ENCODE peak calls at places on chromosomes 4 and X, in eight cellular contexts. One of them, this sample, is unnamed.
A peak's percentile ranks its signal among the peaks of the same experiment; 100 is the strongest.

GRCh38 chrX:1380672-1381233 is 11.2 kb downstream of the SLC25A6 start:
- DNase-seq in HCT116: no peak
- DNase-seq in GM23338: no peak
- DNase-seq in HepG2: no peak
- DNase-seq in Panc1: no peak
- DNase-seq in GM12878: no peak
- DNase-seq in K562: peak; percentile 16
- DNase-seq in SK-N-SH: peak; percentile 51
- DNase-seq in this sample: no peak

GRCh38 chrX:100381613-100382012 is 28.5 kb downstream of the PCDH19 start:
- DNase-seq in HCT116: no peak
- DNase-seq in GM23338: no peak
- DNase-seq in HepG2: no peak
- DNase-seq in Panc1: no peak
- DNase-seq in GM12878: no peak
- DNase-seq in K562: no peak
- DNase-seq in SK-N-SH: no peak
- DNase-seq in this sample: no peak

GRCh38 chr4:45033676-45034410 is 307.5 kb upstream of the GNPDA2 start:
- DNase-seq in HCT116: no peak
- DNase-seq in GM23338: no peak
- DNase-seq in HepG2: no peak
- DNase-seq in Panc1: no peak
- DNase-seq in GM12878: no peak
- DNase-seq in K562: no peak
- DNase-seq in SK-N-SH: no peak
- DNase-seq in this sample: no peak

GRCh38 chrX:126339926-126340325 is 173.8 kb upstream of the DCAF12L2 start:
- DNase-seq in HCT116: no peak
- DNase-seq in GM23338: no peak
- DNase-seq in HepG2: no peak
- DNase-seq in Panc1: no peak
- DNase-seq in GM12878: no peak
- DNase-seq in K562: no peak
- DNase-seq in SK-N-SH: no peak
- DNase-seq in this sample: no peak

GRCh38 chrX:129427267-129427666 is 96.0 kb downstream of the SMARCA1 start:
- DNase-seq in HCT116: peak; percentile 0
- DNase-seq in GM23338: no peak
- DNase-seq in HepG2: no peak
- DNase-seq in Panc1: no peak
- DNase-seq in GM12878: no peak
- DNase-seq in K562: no peak
- DNase-seq in SK-N-SH: no peak
- DNase-seq in this sample: no peak

GRCh38 chr4:26161030-26161824 is 159.6 kb upstream of the RBPJ start:
- DNase-seq in HCT116: no peak
- DNase-seq in GM23338: peak; percentile 59
- DNase-seq in HepG2: peak; percentile 29
- DNase-seq in Panc1: no peak
- DNase-seq in GM12878: no peak
- DNase-seq in K562: no peak
- DNase-seq in SK-N-SH: peak; percentile 58
- DNase-seq in this sample: no peak

GRCh38 chrX:54540289-54540688 is 10.3 kb downstream of the GNL3L start:
- DNase-seq in HCT116: no peak
- DNase-seq in GM23338: peak; percentile 6
- DNase-seq in HepG2: no peak
- DNase-seq in Panc1: peak; percentile 7
- DNase-seq in GM12878: no peak
- DNase-seq in K562: no peak
- DNase-seq in SK-N-SH: no peak
- DNase-seq in this sample: no peak

GRCh38 chr4:59612235-59612634 is 1587.9 kb upstream of the ADGRL3 start:
- DNase-seq in HCT116: no peak
- DNase-seq in GM23338: no peak
- DNase-seq in HepG2: no peak
- DNase-seq in Panc1: no peak
- DNase-seq in GM12878: no peak
- DNase-seq in K562: no peak
- DNase-seq in SK-N-SH: no peak
- DNase-seq in this sample: no peak

GRCh38 chr4:26197018-26197779 is 123.6 kb upstream of the RBPJ start:
- DNase-seq in HCT116: peak; percentile 98
- DNase-seq in GM23338: no peak
- DNase-seq in HepG2: no peak
- DNase-seq in Panc1: peak; percentile 93
- DNase-seq in GM12878: peak; percentile 89
- DNase-seq in K562: no peak
- DNase-seq in SK-N-SH: no peak
- DNase-seq in this sample: no peak

GRCh38 chr4:76308548-76308947 is 2.0 kb downstream of the STBD1 start:
- DNase-seq in HCT116: no peak
- DNase-seq in GM23338: no peak
- DNase-seq in HepG2: peak; percentile 87
- DNase-seq in Panc1: no peak
- DNase-seq in GM12878: no peak
- DNase-seq in K562: no peak
- DNase-seq in SK-N-SH: peak; percentile 28
- DNase-seq in this sample: no peak

GRCh38 chrX:55710701-55711100 is 6.8 kb upstream of the RRAGB start:
- DNase-seq in HCT116: no peak
- DNase-seq in GM23338: no peak
- DNase-seq in HepG2: no peak
- DNase-seq in Panc1: no peak
- DNase-seq in GM12878: no peak
- DNase-seq in K562: no peak
- DNase-seq in SK-N-SH: no peak
- DNase-seq in this sample: no peak
- TF ChIP-seq REST in HCT116: no peak
- TF ChIP-seq REST in GM23338: no peak
- TF ChIP-seq REST in HepG2: no peak
- TF ChIP-seq REST in Panc1: no peak
- TF ChIP-seq REST in GM12878: no peak
- TF ChIP-seq REST in K562: no peak
- TF ChIP-seq REST in SK-N-SH: no peak
- TF ChIP-seq REST in this sample: no peak

GRCh38 chr4:78720151-78720726 is 55.9 kb upstream of the BMP2K start:
- DNase-seq in HCT116: no peak
- DNase-seq in GM23338: peak; percentile 30
- DNase-seq in HepG2: no peak
- DNase-seq in Panc1: no peak
- DNase-seq in GM12878: no peak
- DNase-seq in K562: peak; percentile 46
- DNase-seq in SK-N-SH: no peak
- DNase-seq in this sample: no peak
- TF ChIP-seq POLR2AphosphoS5 in HCT116: no peak
- TF ChIP-seq POLR2AphosphoS5 in GM23338: no peak
- TF ChIP-seq POLR2AphosphoS5 in HepG2: no peak
- TF ChIP-seq POLR2AphosphoS5 in Panc1: no peak
- TF ChIP-seq POLR2AphosphoS5 in GM12878: no peak
- TF ChIP-seq POLR2AphosphoS5 in K562: no peak
- TF ChIP-seq POLR2AphosphoS5 in SK-N-SH: no peak
- TF ChIP-seq POLR2AphosphoS5 in this sample: no peak

DNA sequence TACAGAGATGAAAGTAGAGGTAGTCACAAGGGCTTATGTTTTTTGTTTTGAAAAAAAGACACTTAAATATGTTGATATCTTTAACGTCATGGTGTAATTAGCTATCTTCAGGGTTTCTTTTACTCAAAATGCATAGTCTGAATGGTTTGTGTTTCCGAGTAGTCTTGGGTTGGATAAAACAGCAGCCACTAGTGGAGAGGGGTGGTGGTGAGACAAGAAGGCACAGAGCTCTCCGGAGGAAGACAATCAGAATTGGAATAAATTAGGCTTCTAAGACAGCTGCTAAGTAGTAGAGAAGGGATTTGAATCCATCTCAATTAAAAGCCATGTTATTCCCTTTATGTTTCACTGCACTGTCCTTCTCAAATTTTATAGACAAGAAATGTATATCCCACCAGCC is 240.4 kb upstream of the VEGFC start:
- DNase-seq in HCT116: no peak
- DNase-seq in GM23338: peak; percentile 54
- DNase-seq in HepG2: no peak
- DNase-seq in Panc1: no peak
- DNase-seq in GM12878: no peak
- DNase-seq in K562: no peak
- DNase-seq in SK-N-SH: no peak
- DNase-seq in this sample: no peak
- TF ChIP-seq CTCF in HCT116: no peak
- TF ChIP-seq CTCF in GM23338: peak; percentile 40
- TF ChIP-seq CTCF in HepG2: no peak
- TF ChIP-seq CTCF in Panc1: peak; percentile 3
- TF ChIP-seq CTCF in GM12878: no peak
- TF ChIP-seq CTCF in K562: no peak
- TF ChIP-seq CTCF in SK-N-SH: peak; percentile 37
- TF ChIP-seq CTCF in this sample: no peak

GRCh38 chr4:57426779-57427395 is 316.7 kb upstream of the IGFBP7 start:
- DNase-seq in HCT116: peak; percentile 19
- DNase-seq in GM23338: peak; percentile 90
- DNase-seq in HepG2: peak; percentile 35
- DNase-seq in Panc1: peak; percentile 38
- DNase-seq in GM12878: no peak
- DNase-seq in K562: peak; percentile 68
- DNase-seq in SK-N-SH: peak; percentile 66
- DNase-seq in this sample: peak; percentile 61
- TF ChIP-seq REST in HCT116: no peak
- TF ChIP-seq REST in GM23338: no peak
- TF ChIP-seq REST in HepG2: no peak
- TF ChIP-seq REST in Panc1: no peak
- TF ChIP-seq REST in GM12878: no peak
- TF ChIP-seq REST in K562: no peak
- TF ChIP-seq REST in SK-N-SH: no peak
- TF ChIP-seq REST in this sample: no peak

GRCh38 chr4:99658666-99659065 is 1.0 kb upstream of the C4orf54 start:
- DNase-seq in HCT116: no peak
- DNase-seq in GM23338: no peak
- DNase-seq in HepG2: no peak
- DNase-seq in Panc1: no peak
- DNase-seq in GM12878: no peak
- DNase-seq in K562: no peak
- DNase-seq in SK-N-SH: no peak
- DNase-seq in this sample: no peak

GRCh38 chr4:99653921-99654890 is 3.4 kb downstream of the C4orf54 start:
- DNase-seq in HCT116: no peak
- DNase-seq in GM23338: no peak
- DNase-seq in HepG2: no peak
- DNase-seq in Panc1: no peak
- DNase-seq in GM12878: no peak
- DNase-seq in K562: no peak
- DNase-seq in SK-N-SH: no peak
- DNase-seq in this sample: no peak

GRCh38 chr4:99652596-99653436 is 4.8 kb downstream of the C4orf54 start:
- DNase-seq in HCT116: no peak
- DNase-seq in GM23338: no peak
- DNase-seq in HepG2: no peak
- DNase-seq in Panc1: no peak
- DNase-seq in GM12878: no peak
- DNase-seq in K562: no peak
- DNase-seq in SK-N-SH: peak; percentile 9
- DNase-seq in this sample: no peak

GRCh38 chr4:99657801-99658200 is at the start of gene C4orf54:
- DNase-seq in HCT116: no peak
- DNase-seq in GM23338: no peak
- DNase-seq in HepG2: no peak
- DNase-seq in Panc1: no peak
- DNase-seq in GM12878: no peak
- DNase-seq in K562: no peak
- DNase-seq in SK-N-SH: no peak
- DNase-seq in this sample: no peak

DNA sequence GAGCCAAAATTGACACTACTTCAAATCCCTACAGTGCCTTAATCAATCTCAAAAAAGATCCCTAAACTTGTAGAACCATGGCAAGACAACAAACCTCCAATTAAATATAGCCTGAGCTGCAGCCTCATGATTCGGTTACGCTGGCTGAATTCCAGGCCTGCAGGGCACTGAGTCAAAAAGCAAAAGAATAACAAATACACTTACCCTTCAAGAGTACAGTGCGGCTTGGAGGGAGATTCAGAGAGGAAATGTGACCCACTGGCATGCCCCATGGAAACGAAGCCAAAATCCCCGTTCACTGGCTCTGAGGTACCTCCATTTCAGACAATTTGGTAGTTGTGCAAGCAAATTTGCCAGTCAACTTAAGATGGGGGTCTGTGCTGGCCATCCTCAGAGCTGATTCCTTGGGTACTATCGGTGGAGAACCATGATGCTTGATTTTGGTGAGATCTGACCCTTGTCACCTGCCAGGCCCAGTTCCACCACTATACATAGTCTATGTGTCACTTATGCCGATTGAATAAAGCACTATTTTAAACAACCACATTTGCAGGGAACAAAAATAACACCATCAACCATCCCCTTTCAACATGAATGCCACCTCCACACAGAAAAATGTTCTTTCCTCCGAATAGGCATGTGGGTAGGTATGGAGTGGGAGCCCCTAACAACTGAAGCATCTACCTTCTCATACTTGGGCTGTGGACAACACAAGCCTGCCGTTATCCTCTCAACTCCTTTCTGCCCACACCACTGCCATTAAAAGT is 2.1 kb downstream of the C4orf54 start:
- DNase-seq in HCT116: no peak
- DNase-seq in GM23338: no peak
- DNase-seq in HepG2: no peak
- DNase-seq in Panc1: no peak
- DNase-seq in GM12878: no peak
- DNase-seq in K562: no peak
- DNase-seq in SK-N-SH: no peak
- DNase-seq in this sample: no peak
- TF ChIP-seq POLR2AphosphoS5 in HCT116: no peak
- TF ChIP-seq POLR2AphosphoS5 in GM23338: no peak
- TF ChIP-seq POLR2AphosphoS5 in HepG2: no peak
- TF ChIP-seq POLR2AphosphoS5 in Panc1: no peak
- TF ChIP-seq POLR2AphosphoS5 in GM12878: no peak
- TF ChIP-seq POLR2AphosphoS5 in K562: no peak
- TF ChIP-seq POLR2AphosphoS5 in SK-N-SH: no peak
- TF ChIP-seq POLR2AphosphoS5 in this sample: no peak

DNA sequence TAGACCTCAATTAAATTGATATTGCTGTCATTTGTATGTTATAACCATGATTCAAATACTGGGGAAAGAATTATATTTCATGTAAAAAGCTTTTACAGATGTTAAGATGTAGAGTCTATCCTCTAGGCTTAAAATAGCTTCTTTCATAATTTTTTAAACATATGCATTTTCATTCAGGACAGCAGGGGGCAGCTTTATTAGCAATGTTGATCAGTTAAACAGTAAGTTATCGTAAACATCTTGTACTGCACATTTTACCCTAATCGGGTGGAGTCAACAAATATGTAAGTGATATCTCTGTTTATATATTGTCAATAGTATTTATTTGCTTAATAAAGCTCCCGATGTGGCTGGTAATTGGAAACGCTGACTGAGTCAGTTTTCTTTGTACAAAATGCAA is 142.5 kb upstream of the MED14 start:
- DNase-seq in HCT116: peak; percentile 3
- DNase-seq in GM23338: no peak
- DNase-seq in HepG2: peak; percentile 8
- DNase-seq in Panc1: no peak
- DNase-seq in GM12878: no peak
- DNase-seq in K562: peak; percentile 16
- DNase-seq in SK-N-SH: peak; percentile 19
- DNase-seq in this sample: no peak
- TF ChIP-seq CTCF in HCT116: peak; percentile 40
- TF ChIP-seq CTCF in GM23338: peak; percentile 23
- TF ChIP-seq CTCF in HepG2: no peak
- TF ChIP-seq CTCF in Panc1: peak; percentile 46
- TF ChIP-seq CTCF in GM12878: peak; percentile 29
- TF ChIP-seq CTCF in K562: peak; percentile 50
- TF ChIP-seq CTCF in SK-N-SH: peak; percentile 75
- TF ChIP-seq CTCF in this sample: no peak